ENCODE peak calls at places on chromosomes 5 and 9, in ten cellular contexts. One of them, this sample, is unnamed.

GRCh38 chr9:9352877-9353481 is 1259.8 kb downstream of the PTPRD start:
- DNase-seq in cardiac fibroblast: peak
- DNase-seq in Calu3: peak
- DNase-seq in colonic mucosa: peak
- DNase-seq in choroid plexus epithelial cell: peak
- DNase-seq in uterus: no peak
- DNase-seq in lung: no peak
- DNase-seq in endothelial cell: peak
- DNase-seq in NB4: peak
- DNase-seq in progenitor cell of endocrine pancreas: no peak
- DNase-seq in this sample: no peak

GRCh38 chr5:17180957-17181723 is 36.3 kb upstream of the BASP1 start:
- DNase-seq in cardiac fibroblast: peak
- DNase-seq in Calu3: no peak
- DNase-seq in colonic mucosa: no peak
- DNase-seq in choroid plexus epithelial cell: peak
- DNase-seq in uterus: no peak
- DNase-seq in lung: no peak
- DNase-seq in endothelial cell: no peak
- DNase-seq in NB4: no peak
- DNase-seq in progenitor cell of endocrine pancreas: no peak
- DNase-seq in this sample: peak

GRCh38 chr9:134379774-134380431 is 53.6 kb downstream of the RXRA start:
- DNase-seq in cardiac fibroblast: no peak
- DNase-seq in Calu3: peak
- DNase-seq in colonic mucosa: no peak
- DNase-seq in choroid plexus epithelial cell: peak
- DNase-seq in uterus: no peak
- DNase-seq in lung: no peak
- DNase-seq in endothelial cell: no peak
- DNase-seq in NB4: no peak
- DNase-seq in progenitor cell of endocrine pancreas: no peak
- DNase-seq in this sample: no peak

GRCh38 chr5:54655266-54655665 is 137.7 kb downstream of the SNX18 start:
- DNase-seq in cardiac fibroblast: no peak
- DNase-seq in Calu3: no peak
- DNase-seq in colonic mucosa: no peak
- DNase-seq in choroid plexus epithelial cell: no peak
- DNase-seq in uterus: no peak
- DNase-seq in lung: no peak
- DNase-seq in endothelial cell: no peak
- DNase-seq in NB4: no peak
- DNase-seq in progenitor cell of endocrine pancreas: no peak
- DNase-seq in this sample: no peak

GRCh38 chr9:18568969-18569368 is 95.0 kb downstream of the ADAMTSL1 start:
- DNase-seq in cardiac fibroblast: peak
- DNase-seq in Calu3: no peak
- DNase-seq in colonic mucosa: no peak
- DNase-seq in choroid plexus epithelial cell: peak
- DNase-seq in uterus: no peak
- DNase-seq in lung: no peak
- DNase-seq in endothelial cell: no peak
- DNase-seq in NB4: no peak
- DNase-seq in progenitor cell of endocrine pancreas: no peak
- DNase-seq in this sample: no peak

GRCh38 chr5:21791304-21791703 is 1061.8 kb downstream of the CDH12 start:
- DNase-seq in cardiac fibroblast: no peak
- DNase-seq in Calu3: no peak
- DNase-seq in colonic mucosa: no peak
- DNase-seq in choroid plexus epithelial cell: peak
- DNase-seq in uterus: no peak
- DNase-seq in lung: no peak
- DNase-seq in endothelial cell: no peak
- DNase-seq in NB4: no peak
- DNase-seq in progenitor cell of endocrine pancreas: no peak
- DNase-seq in this sample: no peak

GRCh38 chr5:67361932-67362729 is 165.5 kb upstream of the CD180 start:
- DNase-seq in cardiac fibroblast: peak
- DNase-seq in Calu3: no peak
- DNase-seq in colonic mucosa: no peak
- DNase-seq in choroid plexus epithelial cell: peak
- DNase-seq in uterus: no peak
- DNase-seq in lung: no peak
- DNase-seq in endothelial cell: no peak
- DNase-seq in NB4: no peak
- DNase-seq in progenitor cell of endocrine pancreas: no peak
- DNase-seq in this sample: no peak

GRCh38 chr9:16434522-16434921 is 435.9 kb downstream of the BNC2 start:
- DNase-seq in cardiac fibroblast: no peak
- DNase-seq in Calu3: no peak
- DNase-seq in colonic mucosa: no peak
- DNase-seq in choroid plexus epithelial cell: peak
- DNase-seq in uterus: no peak
- DNase-seq in lung: no peak
- DNase-seq in endothelial cell: no peak
- DNase-seq in NB4: no peak
- DNase-seq in progenitor cell of endocrine pancreas: no peak
- DNase-seq in this sample: no peak

DNA sequence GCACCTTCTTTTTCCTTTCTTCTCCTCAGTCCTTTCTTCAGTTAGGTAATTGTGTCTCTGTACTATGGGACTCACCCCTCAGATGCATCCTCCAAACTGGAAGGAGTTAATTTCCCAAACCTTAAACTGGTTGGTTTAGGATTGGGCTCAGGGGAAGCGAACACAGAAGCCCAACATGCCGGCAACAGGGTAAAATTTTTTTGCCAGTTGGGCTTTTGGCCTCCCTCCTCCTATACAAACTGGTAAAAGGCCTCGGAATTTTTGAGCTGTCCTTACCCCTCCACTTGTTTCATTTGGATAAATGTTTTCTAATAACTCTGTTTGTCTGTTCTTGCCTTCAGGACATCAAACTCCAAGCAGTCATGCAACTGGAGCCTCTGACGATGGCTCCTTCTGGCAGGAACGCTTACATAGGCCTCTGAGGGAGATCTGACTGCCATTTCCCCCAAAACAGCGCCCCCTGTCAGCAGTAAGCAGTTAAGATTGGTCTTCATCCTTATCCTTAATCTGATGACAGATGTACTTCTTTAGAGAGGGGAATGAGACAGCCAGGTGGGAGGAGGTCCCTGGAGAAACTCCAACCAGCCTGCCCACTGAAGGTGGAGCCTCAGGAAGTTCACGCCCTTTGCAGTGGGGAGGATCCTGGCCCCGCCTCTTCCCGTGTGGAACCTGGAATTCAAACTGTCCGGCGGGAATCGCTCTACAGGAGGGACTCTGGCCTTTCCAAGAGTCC is 57.8 kb upstream of the SPINK5 start:
- DNase-seq in cardiac fibroblast: no peak
- DNase-seq in Calu3: no peak
- DNase-seq in colonic mucosa: no peak
- DNase-seq in choroid plexus epithelial cell: no peak
- DNase-seq in uterus: no peak
- DNase-seq in lung: no peak
- DNase-seq in endothelial cell: no peak
- DNase-seq in NB4: peak
- DNase-seq in progenitor cell of endocrine pancreas: no peak
- DNase-seq in this sample: no peak
- TF ChIP-seq CTCF in cardiac fibroblast: peak
- TF ChIP-seq CTCF in Calu3: no peak
- TF ChIP-seq CTCF in colonic mucosa: no peak
- TF ChIP-seq CTCF in choroid plexus epithelial cell: no peak
- TF ChIP-seq CTCF in uterus: no peak
- TF ChIP-seq CTCF in lung: no peak
- TF ChIP-seq CTCF in endothelial cell: peak
- TF ChIP-seq CTCF in NB4: peak
- TF ChIP-seq CTCF in progenitor cell of endocrine pancreas: peak
- TF ChIP-seq CTCF in this sample: no peak

DNA sequence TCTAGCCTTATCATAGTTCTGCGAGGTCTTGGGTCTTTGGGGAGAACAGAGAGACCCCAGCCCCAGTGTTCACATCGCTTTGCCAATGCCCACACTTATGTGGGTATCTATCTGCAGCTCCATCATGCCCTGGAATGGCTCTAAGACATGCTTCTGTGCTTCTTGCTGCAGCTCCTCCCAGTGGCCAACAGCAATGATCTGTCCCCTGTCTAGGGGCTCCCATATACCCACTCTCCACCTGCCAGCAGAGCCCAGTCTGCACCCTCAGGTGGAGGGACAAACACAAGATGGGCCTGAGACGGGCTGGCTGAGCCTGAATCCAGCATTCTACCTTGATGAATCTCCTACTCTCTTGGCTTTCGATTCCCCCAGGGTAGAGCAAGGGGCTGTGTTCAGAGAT is 14.6 kb upstream of the DAP start:
- DNase-seq in cardiac fibroblast: no peak
- DNase-seq in Calu3: no peak
- DNase-seq in colonic mucosa: no peak
- DNase-seq in choroid plexus epithelial cell: no peak
- DNase-seq in uterus: no peak
- DNase-seq in lung: no peak
- DNase-seq in endothelial cell: no peak
- DNase-seq in NB4: no peak
- DNase-seq in progenitor cell of endocrine pancreas: no peak
- DNase-seq in this sample: no peak
- TF ChIP-seq CTCF in cardiac fibroblast: no peak
- TF ChIP-seq CTCF in Calu3: no peak
- TF ChIP-seq CTCF in colonic mucosa: no peak
- TF ChIP-seq CTCF in choroid plexus epithelial cell: peak
- TF ChIP-seq CTCF in uterus: no peak
- TF ChIP-seq CTCF in lung: no peak
- TF ChIP-seq CTCF in endothelial cell: no peak
- TF ChIP-seq CTCF in NB4: no peak
- TF ChIP-seq CTCF in progenitor cell of endocrine pancreas: no peak
- TF ChIP-seq CTCF in this sample: no peak

GRCh38 chr5:128881609-128882008 is 83.7 kb upstream of the SLC27A6 start:
- DNase-seq in cardiac fibroblast: no peak
- DNase-seq in Calu3: no peak
- DNase-seq in colonic mucosa: no peak
- DNase-seq in choroid plexus epithelial cell: no peak
- DNase-seq in uterus: no peak
- DNase-seq in lung: no peak
- DNase-seq in endothelial cell: no peak
- DNase-seq in NB4: no peak
- DNase-seq in progenitor cell of endocrine pancreas: no peak
- DNase-seq in this sample: no peak
- TF ChIP-seq CTCF in cardiac fibroblast: no peak
- TF ChIP-seq CTCF in Calu3: no peak
- TF ChIP-seq CTCF in colonic mucosa: no peak
- TF ChIP-seq CTCF in choroid plexus epithelial cell: no peak
- TF ChIP-seq CTCF in uterus: no peak
- TF ChIP-seq CTCF in lung: no peak
- TF ChIP-seq CTCF in endothelial cell: no peak
- TF ChIP-seq CTCF in NB4: no peak
- TF ChIP-seq CTCF in progenitor cell of endocrine pancreas: no peak
- TF ChIP-seq CTCF in this sample: no peak

DNA sequence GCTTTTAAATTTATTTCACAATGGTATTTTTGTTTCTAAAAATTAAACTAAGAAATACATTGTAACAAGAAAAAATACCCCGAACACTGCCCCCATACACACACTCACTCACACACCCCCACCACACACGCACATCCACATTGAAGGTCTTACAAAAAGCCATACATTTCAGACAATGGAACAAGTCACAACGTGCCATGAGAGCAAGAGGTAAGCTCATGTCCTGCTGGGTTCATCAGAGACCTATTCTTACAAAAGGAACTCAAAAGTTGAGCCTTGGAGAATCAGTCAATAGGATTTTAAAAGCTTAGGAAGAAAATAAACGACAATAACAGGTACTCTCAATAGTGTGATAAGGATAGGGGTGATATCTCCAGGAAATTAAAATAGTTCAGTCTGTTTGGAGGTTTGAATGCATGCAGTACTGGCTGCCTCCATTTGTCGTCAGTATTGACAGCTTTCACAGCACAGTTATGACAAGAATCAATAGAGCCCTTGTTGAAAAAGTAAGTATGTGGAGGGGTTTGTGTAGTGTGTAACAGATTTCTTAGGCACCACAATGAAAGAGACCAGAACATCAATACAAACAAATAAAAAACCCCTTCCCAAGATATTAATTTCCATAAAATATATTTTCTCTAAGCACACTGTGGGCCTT is 1826.2 kb upstream of the CDH6 start:
- DNase-seq in cardiac fibroblast: no peak
- DNase-seq in Calu3: no peak
- DNase-seq in colonic mucosa: no peak
- DNase-seq in choroid plexus epithelial cell: no peak
- DNase-seq in uterus: no peak
- DNase-seq in lung: no peak
- DNase-seq in endothelial cell: no peak
- DNase-seq in NB4: peak
- DNase-seq in progenitor cell of endocrine pancreas: no peak
- DNase-seq in this sample: no peak
- TF ChIP-seq CTCF in cardiac fibroblast: no peak
- TF ChIP-seq CTCF in Calu3: peak
- TF ChIP-seq CTCF in colonic mucosa: no peak
- TF ChIP-seq CTCF in choroid plexus epithelial cell: no peak
- TF ChIP-seq CTCF in uterus: no peak
- TF ChIP-seq CTCF in lung: no peak
- TF ChIP-seq CTCF in endothelial cell: no peak
- TF ChIP-seq CTCF in NB4: peak
- TF ChIP-seq CTCF in progenitor cell of endocrine pancreas: peak
- TF ChIP-seq CTCF in this sample: no peak

DNA sequence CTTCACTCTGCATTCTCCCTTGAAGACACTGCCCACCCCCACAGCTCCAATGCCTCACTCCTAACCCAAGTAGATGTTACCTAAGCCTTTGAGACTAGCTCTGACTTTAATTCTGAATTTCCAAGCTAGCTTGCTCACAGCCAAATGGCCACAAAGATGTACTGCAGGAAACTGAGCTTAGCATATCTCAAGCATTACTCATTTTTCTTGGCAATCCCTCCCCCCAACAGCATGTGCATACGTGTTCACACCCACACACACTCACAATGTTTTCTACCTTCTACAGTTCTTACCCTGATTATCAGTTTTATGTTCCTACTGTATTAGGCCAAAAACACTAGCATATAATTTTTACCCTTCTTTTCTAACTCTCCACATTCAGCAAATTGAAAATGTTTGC is 13.7 kb upstream of the GRIA1 start:
- DNase-seq in cardiac fibroblast: peak
- DNase-seq in Calu3: no peak
- DNase-seq in colonic mucosa: no peak
- DNase-seq in choroid plexus epithelial cell: peak
- DNase-seq in uterus: no peak
- DNase-seq in lung: no peak
- DNase-seq in endothelial cell: no peak
- DNase-seq in NB4: no peak
- DNase-seq in progenitor cell of endocrine pancreas: no peak
- DNase-seq in this sample: no peak
- TF ChIP-seq CTCF in cardiac fibroblast: peak
- TF ChIP-seq CTCF in Calu3: no peak
- TF ChIP-seq CTCF in colonic mucosa: no peak
- TF ChIP-seq CTCF in choroid plexus epithelial cell: peak
- TF ChIP-seq CTCF in uterus: no peak
- TF ChIP-seq CTCF in lung: no peak
- TF ChIP-seq CTCF in endothelial cell: peak
- TF ChIP-seq CTCF in NB4: no peak
- TF ChIP-seq CTCF in progenitor cell of endocrine pancreas: no peak
- TF ChIP-seq CTCF in this sample: no peak

This sample was measured in AG09319.